ENCODE peak calls at places on chromosomes 3 and 15, in nine cellular contexts. One of them, this sample, is unnamed.

GRCh38 chr15:77650285-77650684 is 17.6 kb upstream of the LINGO1 start:
- DNase-seq in sigmoid colon: no peak
- DNase-seq in upper lobe of right lung: no peak
- DNase-seq in tibial artery: no peak
- DNase-seq in uterus: no peak
- DNase-seq in BE2C: peak; percentile 73
- DNase-seq in GM23248: peak; percentile 22
- DNase-seq in CD8-positive, alpha-beta T cell: no peak
- DNase-seq in OCI-LY7: peak; percentile 14
- DNase-seq in this sample: no peak

GRCh38 chr15:82852906-82853635 is 43.6 kb downstream of the WHAMM start:
- DNase-seq in sigmoid colon: no peak
- DNase-seq in upper lobe of right lung: no peak
- DNase-seq in tibial artery: no peak
- DNase-seq in uterus: no peak
- DNase-seq in BE2C: no peak
- DNase-seq in GM23248: no peak
- DNase-seq in CD8-positive, alpha-beta T cell: peak; percentile 48
- DNase-seq in OCI-LY7: no peak
- DNase-seq in this sample: no peak

GRCh38 chr3:23356169-23356568 is 153.0 kb downstream of the UBE2E2 start:
- DNase-seq in sigmoid colon: no peak
- DNase-seq in upper lobe of right lung: no peak
- DNase-seq in tibial artery: no peak
- DNase-seq in uterus: no peak
- DNase-seq in BE2C: no peak
- DNase-seq in GM23248: peak; percentile 11
- DNase-seq in CD8-positive, alpha-beta T cell: no peak
- DNase-seq in OCI-LY7: no peak
- DNase-seq in this sample: no peak

GRCh38 chr15:70374096-70374495 is 276.4 kb upstream of the TLE3 start:
- DNase-seq in sigmoid colon: no peak
- DNase-seq in upper lobe of right lung: peak; percentile 25
- DNase-seq in tibial artery: no peak
- DNase-seq in uterus: no peak
- DNase-seq in BE2C: no peak
- DNase-seq in GM23248: no peak
- DNase-seq in CD8-positive, alpha-beta T cell: no peak
- DNase-seq in OCI-LY7: no peak
- DNase-seq in this sample: no peak

GRCh38 chr3:183824761-183825379 is 507 bp downstream of the MAP6D1 start:
- DNase-seq in sigmoid colon: no peak
- DNase-seq in upper lobe of right lung: no peak
- DNase-seq in tibial artery: no peak
- DNase-seq in uterus: no peak
- DNase-seq in BE2C: peak; percentile 38
- DNase-seq in GM23248: peak; percentile 41
- DNase-seq in CD8-positive, alpha-beta T cell: peak; percentile 56
- DNase-seq in OCI-LY7: no peak
- DNase-seq in this sample: no peak

GRCh38 chr3:175266993-175267960 is 408.1 kb downstream of the NAALADL2 start:
- DNase-seq in sigmoid colon: no peak
- DNase-seq in upper lobe of right lung: no peak
- DNase-seq in tibial artery: no peak
- DNase-seq in uterus: no peak
- DNase-seq in BE2C: no peak
- DNase-seq in GM23248: peak; percentile 81
- DNase-seq in CD8-positive, alpha-beta T cell: no peak
- DNase-seq in OCI-LY7: no peak
- DNase-seq in this sample: no peak

GRCh38 chr3:126340943-126341754 is 16.1 kb downstream of the KLF15 start:
- DNase-seq in sigmoid colon: peak; percentile 57
- DNase-seq in upper lobe of right lung: peak; percentile 41
- DNase-seq in tibial artery: peak; percentile 20
- DNase-seq in uterus: peak; percentile 5
- DNase-seq in BE2C: no peak
- DNase-seq in GM23248: no peak
- DNase-seq in CD8-positive, alpha-beta T cell: peak; percentile 38
- DNase-seq in OCI-LY7: no peak
- DNase-seq in this sample: no peak

GRCh38 chr3:192879346-192880031 is 38.2 kb downstream of the MB21D2 start:
- DNase-seq in sigmoid colon: no peak
- DNase-seq in upper lobe of right lung: no peak
- DNase-seq in tibial artery: no peak
- DNase-seq in uterus: no peak
- DNase-seq in BE2C: no peak
- DNase-seq in GM23248: peak; percentile 96
- DNase-seq in CD8-positive, alpha-beta T cell: no peak
- DNase-seq in OCI-LY7: no peak
- DNase-seq in this sample: no peak

GRCh38 chr15:63870403-63871209 is 36.9 kb upstream of the HERC1 start:
- DNase-seq in sigmoid colon: no peak
- DNase-seq in upper lobe of right lung: no peak
- DNase-seq in tibial artery: no peak
- DNase-seq in uterus: no peak
- DNase-seq in BE2C: no peak
- DNase-seq in GM23248: peak; percentile 90
- DNase-seq in CD8-positive, alpha-beta T cell: no peak
- DNase-seq in OCI-LY7: no peak
- DNase-seq in this sample: no peak

GRCh38 chr3:117045143-117045542 is 335.6 kb downstream of the TUSC7 start:
- DNase-seq in sigmoid colon: peak; percentile 66
- DNase-seq in upper lobe of right lung: no peak
- DNase-seq in tibial artery: peak; percentile 32
- DNase-seq in uterus: no peak
- DNase-seq in BE2C: peak; percentile 27
- DNase-seq in GM23248: peak; percentile 32
- DNase-seq in CD8-positive, alpha-beta T cell: no peak
- DNase-seq in OCI-LY7: no peak
- DNase-seq in this sample: no peak

GRCh38 chr15:42737529-42738328 is 801 bp upstream of the CDAN1 start:
- DNase-seq in sigmoid colon: peak; percentile 58
- DNase-seq in upper lobe of right lung: no peak
- DNase-seq in tibial artery: peak; percentile 16
- DNase-seq in uterus: no peak
- DNase-seq in BE2C: peak; percentile 34
- DNase-seq in GM23248: peak; percentile 52
- DNase-seq in CD8-positive, alpha-beta T cell: no peak
- DNase-seq in OCI-LY7: no peak
- DNase-seq in this sample: no peak

GRCh38 chr3:189900578-189900977 is 220.1 kb downstream of the P3H2 start:
- DNase-seq in sigmoid colon: no peak
- DNase-seq in upper lobe of right lung: no peak
- DNase-seq in tibial artery: no peak
- DNase-seq in uterus: no peak
- DNase-seq in BE2C: no peak
- DNase-seq in GM23248: no peak
- DNase-seq in CD8-positive, alpha-beta T cell: no peak
- DNase-seq in OCI-LY7: no peak
- DNase-seq in this sample: no peak

DNA sequence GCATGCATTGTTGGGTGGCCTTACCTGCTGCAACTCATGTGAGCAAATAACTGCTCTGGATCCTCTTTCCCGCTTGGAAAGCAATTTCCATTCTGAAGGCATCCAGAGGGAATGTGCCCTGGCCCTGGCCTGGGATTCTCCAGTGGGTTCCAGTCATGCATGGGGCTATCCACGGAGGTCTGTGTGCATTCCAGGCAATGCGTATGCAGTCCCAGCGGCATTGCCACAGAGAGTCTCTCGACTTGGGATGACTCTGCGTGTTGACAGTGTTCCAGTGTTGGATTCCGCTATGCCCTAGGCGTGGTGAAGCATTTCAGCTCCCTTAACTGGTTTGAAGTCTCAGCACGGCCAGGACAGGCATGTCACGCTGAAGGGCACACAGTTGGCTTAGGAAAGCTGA is 113.9 kb downstream of the SNRPN start:
- DNase-seq in sigmoid colon: no peak
- DNase-seq in upper lobe of right lung: peak; percentile 10
- DNase-seq in tibial artery: no peak
- DNase-seq in uterus: no peak
- DNase-seq in BE2C: no peak
- DNase-seq in GM23248: no peak
- DNase-seq in CD8-positive, alpha-beta T cell: no peak
- DNase-seq in OCI-LY7: no peak
- DNase-seq in this sample: no peak
- H3K9me3 ChIP-seq in sigmoid colon: peaks cover 97% of the 10 kb centered on the region
- H3K9me3 ChIP-seq in upper lobe of right lung: peaks cover 100% of the 10 kb centered on the region
- H3K9me3 ChIP-seq in tibial artery: peaks cover 60% of the 10 kb centered on the region
- H3K9me3 ChIP-seq in uterus: no peaks in the 10 kb centered on the region
- H3K9me3 ChIP-seq in BE2C: peaks cover 22% of the 10 kb centered on the region
- H3K9me3 ChIP-seq in GM23248: no peaks in the 10 kb centered on the region
- H3K9me3 ChIP-seq in CD8-positive, alpha-beta T cell: peaks cover 99% of the 10 kb centered on the region
- H3K9me3 ChIP-seq in OCI-LY7: no peaks in the 10 kb centered on the region
- H3K9me3 ChIP-seq in this sample: peaks cover 66% of the 10 kb centered on the region

DNA sequence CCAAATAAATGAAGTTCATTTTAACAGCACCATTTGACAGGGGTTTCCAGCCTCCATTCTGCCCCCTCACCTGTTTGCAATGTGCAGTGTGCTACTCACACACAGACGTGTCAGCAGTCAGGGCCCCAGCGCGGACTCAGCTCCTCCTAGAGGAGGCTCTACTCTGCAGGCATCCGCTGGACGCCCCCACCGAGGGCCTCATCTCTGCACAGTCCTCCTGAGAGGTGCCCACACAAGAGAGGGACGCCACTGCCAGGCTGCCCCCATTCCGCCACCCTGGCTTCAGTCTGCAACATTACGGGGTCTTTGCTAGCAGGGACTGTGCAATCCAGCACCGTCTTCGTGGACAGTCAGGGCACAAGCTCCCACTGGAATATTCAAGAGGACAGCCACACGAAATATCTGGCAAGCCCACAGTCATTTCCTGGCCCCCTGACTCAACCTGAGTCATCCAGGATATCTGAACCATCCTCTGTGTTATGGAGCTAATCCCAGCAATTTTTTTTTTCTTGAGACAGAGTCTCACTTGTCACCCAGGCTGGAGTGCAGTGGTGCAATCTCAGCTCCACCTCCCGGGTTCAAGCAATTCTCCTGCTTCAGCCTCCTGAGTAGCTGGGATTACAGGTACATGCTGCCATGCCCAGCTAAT is 255.0 kb downstream of the OCA2 start:
- DNase-seq in sigmoid colon: no peak
- DNase-seq in upper lobe of right lung: no peak
- DNase-seq in tibial artery: no peak
- DNase-seq in uterus: no peak
- DNase-seq in BE2C: no peak
- DNase-seq in GM23248: peak; percentile 92
- DNase-seq in CD8-positive, alpha-beta T cell: no peak
- DNase-seq in OCI-LY7: no peak
- DNase-seq in this sample: no peak
- H3K9me3 ChIP-seq in sigmoid colon: peaks cover 5% of the 10 kb centered on the region
- H3K9me3 ChIP-seq in upper lobe of right lung: no peaks in the 10 kb centered on the region
- H3K9me3 ChIP-seq in tibial artery: no peaks in the 10 kb centered on the region
- H3K9me3 ChIP-seq in uterus: no peaks in the 10 kb centered on the region
- H3K9me3 ChIP-seq in BE2C: no peaks in the 10 kb centered on the region
- H3K9me3 ChIP-seq in GM23248: no peaks in the 10 kb centered on the region
- H3K9me3 ChIP-seq in CD8-positive, alpha-beta T cell: no peaks in the 10 kb centered on the region
- H3K9me3 ChIP-seq in OCI-LY7: no peaks in the 10 kb centered on the region
- H3K9me3 ChIP-seq in this sample: no peaks in the 10 kb centered on the region

GRCh38 chr15:25233766-25234350 is 205.0 kb downstream of the UBE3A start:
- DNase-seq in sigmoid colon: no peak
- DNase-seq in upper lobe of right lung: no peak
- DNase-seq in tibial artery: no peak
- DNase-seq in uterus: no peak
- DNase-seq in BE2C: no peak
- DNase-seq in GM23248: no peak
- DNase-seq in CD8-positive, alpha-beta T cell: no peak
- DNase-seq in OCI-LY7: no peak
- DNase-seq in this sample: no peak

GRCh38 chr15:25226360-25226759 is 212.5 kb downstream of the UBE3A start:
- DNase-seq in sigmoid colon: no peak
- DNase-seq in upper lobe of right lung: no peak
- DNase-seq in tibial artery: no peak
- DNase-seq in uterus: no peak
- DNase-seq in BE2C: no peak
- DNase-seq in GM23248: no peak
- DNase-seq in CD8-positive, alpha-beta T cell: no peak
- DNase-seq in OCI-LY7: no peak
- DNase-seq in this sample: no peak

GRCh38 chr15:25230442-25230841 is 208.4 kb downstream of the UBE3A start:
- DNase-seq in sigmoid colon: no peak
- DNase-seq in upper lobe of right lung: no peak
- DNase-seq in tibial artery: no peak
- DNase-seq in uterus: no peak
- DNase-seq in BE2C: no peak
- DNase-seq in GM23248: no peak
- DNase-seq in CD8-positive, alpha-beta T cell: no peak
- DNase-seq in OCI-LY7: no peak
- DNase-seq in this sample: no peak

GRCh38 chr15:25224396-25224795 is 214.4 kb downstream of the UBE3A start:
- DNase-seq in sigmoid colon: no peak
- DNase-seq in upper lobe of right lung: no peak
- DNase-seq in tibial artery: no peak
- DNase-seq in uterus: no peak
- DNase-seq in BE2C: no peak
- DNase-seq in GM23248: no peak
- DNase-seq in CD8-positive, alpha-beta T cell: no peak
- DNase-seq in OCI-LY7: no peak
- DNase-seq in this sample: no peak

DNA sequence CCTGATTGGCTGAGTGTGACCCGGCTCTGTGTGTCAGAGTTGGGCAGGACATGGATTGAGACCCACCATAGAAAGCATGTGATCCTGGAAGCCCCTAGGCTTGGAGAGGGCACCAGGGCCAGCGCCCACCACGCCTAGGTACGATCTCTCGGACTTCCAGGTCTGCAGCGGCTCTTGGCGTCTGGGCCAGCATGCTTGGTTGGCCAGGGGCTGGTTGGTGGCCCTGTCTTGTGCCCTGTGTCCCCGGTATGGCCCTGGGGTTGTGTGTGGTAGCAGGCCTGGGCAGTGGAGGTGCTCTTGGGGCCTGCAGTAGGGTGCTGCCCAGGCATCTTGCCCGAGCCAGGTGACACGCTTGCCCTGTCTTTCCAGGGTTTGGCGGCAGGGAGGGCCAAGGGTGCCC is 210.6 kb downstream of the UBE3A start:
- DNase-seq in sigmoid colon: no peak
- DNase-seq in upper lobe of right lung: no peak
- DNase-seq in tibial artery: no peak
- DNase-seq in uterus: no peak
- DNase-seq in BE2C: no peak
- DNase-seq in GM23248: no peak
- DNase-seq in CD8-positive, alpha-beta T cell: no peak
- DNase-seq in OCI-LY7: no peak
- DNase-seq in this sample: no peak
- H3K9me3 ChIP-seq in sigmoid colon: peaks cover 18% of the 10 kb centered on the region
- H3K9me3 ChIP-seq in upper lobe of right lung: no peaks in the 10 kb centered on the region
- H3K9me3 ChIP-seq in tibial artery: no peaks in the 10 kb centered on the region
- H3K9me3 ChIP-seq in uterus: no peaks in the 10 kb centered on the region
- H3K9me3 ChIP-seq in BE2C: peaks cover 4% of the 10 kb centered on the region
- H3K9me3 ChIP-seq in GM23248: no peaks in the 10 kb centered on the region
- H3K9me3 ChIP-seq in CD8-positive, alpha-beta T cell: no peaks in the 10 kb centered on the region
- H3K9me3 ChIP-seq in OCI-LY7: no peaks in the 10 kb centered on the region
- H3K9me3 ChIP-seq in this sample: peaks cover 3% of the 10 kb centered on the region

DNA sequence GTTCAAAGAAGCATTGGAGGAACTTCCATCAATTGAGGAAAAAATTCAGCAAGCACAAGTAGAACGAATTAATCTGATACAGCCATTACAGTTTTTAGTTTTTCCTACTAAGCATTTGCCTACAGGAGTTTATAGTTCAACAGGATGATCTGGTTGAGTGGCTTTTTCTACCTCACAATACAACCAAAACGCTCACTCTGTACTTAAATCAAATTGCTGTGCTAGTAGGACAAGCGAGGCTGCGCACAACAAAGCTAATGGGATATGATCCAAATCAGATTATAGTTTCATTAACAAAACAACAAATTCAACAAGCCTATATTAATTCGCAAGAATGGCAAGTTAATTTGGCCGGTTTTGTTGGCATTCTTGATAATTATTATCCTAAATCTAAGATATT is 44.2 kb downstream of the ETFA start:
- DNase-seq in sigmoid colon: no peak
- DNase-seq in upper lobe of right lung: no peak
- DNase-seq in tibial artery: no peak
- DNase-seq in uterus: no peak
- DNase-seq in BE2C: no peak
- DNase-seq in GM23248: no peak
- DNase-seq in CD8-positive, alpha-beta T cell: no peak
- DNase-seq in OCI-LY7: peak; percentile 5
- DNase-seq in this sample: no peak
- H3K9me3 ChIP-seq in sigmoid colon: peaks cover 28% of the 10 kb centered on the region
- H3K9me3 ChIP-seq in upper lobe of right lung: peaks cover 21% of the 10 kb centered on the region
- H3K9me3 ChIP-seq in tibial artery: no peaks in the 10 kb centered on the region
- H3K9me3 ChIP-seq in uterus: no peaks in the 10 kb centered on the region
- H3K9me3 ChIP-seq in BE2C: no peaks in the 10 kb centered on the region
- H3K9me3 ChIP-seq in GM23248: no peaks in the 10 kb centered on the region
- H3K9me3 ChIP-seq in CD8-positive, alpha-beta T cell: no peaks in the 10 kb centered on the region
- H3K9me3 ChIP-seq in OCI-LY7: peaks cover 57% of the 10 kb centered on the region
- H3K9me3 ChIP-seq in this sample: peaks cover 3% of the 10 kb centered on the region

This sample was measured in T-helper 17 cell.